ENCODE peak calls at places on chromosomes 6 and 20, in four cellular contexts. R is pancreas, W is foreskin fibroblast, Q is kidney. D is an unnamed sample.

GRCh38 chr6:9851541-9852380 is 563.1 kb downstream of the TFAP2A start:
- DNase-seq in W (no peak), R (no peak), Q (no peak), D (peak; percentile 4)

GRCh38 chr6:156948807-156949206 is 171.6 kb downstream of the ARID1B start:
- DNase-seq in W (peak; percentile 58), Q (no peak), R (no peak), D (peak; percentile 24)

GRCh38 chr6:7758456-7758855 is 32.6 kb downstream of the BMP6 start:
- DNase-seq in Q (no peak), W (peak; percentile 87), R (no peak), D (peak; percentile 29)

GRCh38 chr20:40958598-40958997 is 70.0 kb upstream of the TOP1 start:
- DNase-seq in R (no peak), Q (no peak), W (no peak), D (no peak)

GRCh38 chr6:18595774-18596528 is 208.8 kb downstream of the RNF144B start:
- DNase-seq in R (no peak), Q (no peak), W (peak; percentile 86), D (peak; percentile 39)

GRCh38 chr6:170032197-170032596 is 258.7 kb downstream of the DLL1 start:
- DNase-seq in Q (peak; percentile 63), R (peak; percentile 36), W (no peak), D (no peak)

GRCh38 chr6:33082702-33083101 is 6.9 kb downstream of the HLA-DPB1 start:
- DNase-seq in W (peak; percentile 72), Q (no peak), R (no peak), D (no peak)

GRCh38 chr20:46070215-46070910 is 19.4 kb downstream of the NCOA5 start:
- DNase-seq in R (no peak), W (peak; percentile 79), Q (no peak), D (no peak)

GRCh38 chr20:17568972-17569471 is 853 bp upstream of the DSTN start:
- DNase-seq in Q (peak; percentile 96), R (peak; percentile 84), W (peak; percentile 99), D (peak; percentile 90)

GRCh38 chr6:39790772-39791171 is 1.4 kb upstream of the DAAM2 start:
- DNase-seq in Q (no peak), W (peak; percentile 50), R (no peak), D (no peak)

GRCh38 chr6:52340603-52340880 is 21.4 kb upstream of the PAQR8 start:
- DNase-seq in R (no peak), W (no peak), Q (no peak), D (no peak)

GRCh38 chr20:37298190-37298939 is 8.9 kb downstream of the MANBAL start:
- DNase-seq in Q (no peak), R (no peak), W (peak; percentile 94), D (no peak)

GRCh38 chr20:60257671-60258070 is 299.4 kb downstream of the CDH26 start:
- DNase-seq in W (no peak), R (no peak), Q (no peak), D (no peak)

GRCh38 chr6:149779644-149779963 is 30.1 kb downstream of the PCMT1 start:
- DNase-seq in R (no peak), Q (no peak), W (no peak), D (no peak)

GRCh38 chr20:47263502-47264084 is 92.9 kb downstream of the ZMYND8 start:
- DNase-seq in R (no peak), Q (no peak), W (no peak), D (no peak)

GRCh38 chr20:61628480-61628879 is 376.4 kb downstream of the CDH4 start:
- DNase-seq in Q (no peak), R (no peak), W (no peak), D (no peak)

GRCh38 chr6:19433101-19433500 is 404.1 kb upstream of the ID4 start:
- DNase-seq in W (no peak), R (no peak), Q (no peak), D (no peak)

GRCh38 chr6:118993803-118994231 is 58.9 kb upstream of the MCM9 start:
- DNase-seq in R (no peak), W (no peak), Q (no peak), D (no peak)

GRCh38 chr6:168411793-168412192 is 29.2 kb upstream of the SMOC2 start:
- DNase-seq in R (no peak), Q (no peak), W (no peak), D (no peak)

GRCh38 chr20:46218656-46219055 is 89.6 kb downstream of the CDH22 start:
- DNase-seq in R (no peak), Q (no peak), W (no peak), D (no peak)

GRCh38 chr20:44704551-44704971 is 10.6 kb upstream of the CCN5 start:
- DNase-seq in W (peak; percentile 98), Q (no peak), R (no peak), D (peak; percentile 81)

GRCh38 chr6:109478222-109478805 is 4.7 kb downstream of the ZBTB24 start:
- DNase-seq in W (peak; percentile 80), Q (no peak), R (no peak), D (no peak)
- H3K4me3 ChIP-seq in W (peak overlapping the region; percentile 35), Q (no peak overlapping the region), R (peak overlapping the region; percentile 7), D (peak overlapping the region; percentile 35)

GRCh38 chr6:145704153-145704781 is 31.1 kb downstream of the EPM2A start:
- DNase-seq in W (peak; percentile 47), R (no peak), Q (no peak), D (no peak)
- TF ChIP-seq CTCF in W (peak; percentile 32), R (no peak), Q (peak; percentile 20), D (peak; percentile 16)

GRCh38 chr6:151239603-151240035 is at the start of gene AKAP12:
- DNase-seq in Q (peak; percentile 83), W (peak; percentile 74), R (no peak), D (no peak)

GRCh38 chr6:151240036-151240685 is 394 bp downstream of the AKAP12 start:
- DNase-seq in R (peak; percentile 68), Q (peak; percentile 95), W (peak; percentile 94), D (peak; percentile 32)

GRCh38 chr6:151240861-151241642 is 1.3 kb downstream of the AKAP12 start:
- DNase-seq in W (peak; percentile 78), R (peak; percentile 71), Q (peak; percentile 86), D (peak; percentile 4)

GRCh38 chr6:151241853-151242252 is 2.1 kb downstream of the AKAP12 start:
- DNase-seq in Q (no peak), W (peak; percentile 11), R (no peak), D (no peak)

DNA sequence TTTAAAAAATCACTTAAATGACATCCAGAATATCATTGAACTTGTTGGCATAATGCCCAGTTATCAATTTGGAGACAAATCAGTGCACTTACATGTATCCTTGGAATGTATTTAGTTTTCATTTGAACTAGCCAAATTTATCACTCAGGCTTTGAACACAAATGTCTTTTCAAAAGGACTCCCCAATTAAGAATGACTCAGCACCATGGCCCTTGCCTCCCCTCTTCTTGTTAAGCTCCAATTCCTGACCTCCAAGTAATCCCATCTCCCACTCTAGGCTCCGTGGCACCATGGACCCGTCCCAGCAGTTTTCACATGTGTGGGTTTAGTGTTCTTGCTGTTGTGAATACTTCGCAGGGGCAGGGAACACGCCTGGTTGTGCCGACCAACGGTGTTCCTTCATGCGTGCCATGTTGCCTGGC is 2.7 kb downstream of the AKAP12 start:
- DNase-seq in W (peak; percentile 28), R (no peak), Q (no peak), D (no peak)
- H3K4me3 ChIP-seq in W (peak overlapping the region; percentile 83), R (no peak overlapping the region), Q (peak overlapping the region; percentile 64), D (no peak overlapping the region)

GRCh38 chr20:23363257-23363649 is 1.3 kb downstream of the GZF1 start:
- DNase-seq in W (no peak), Q (no peak), R (no peak), D (no peak)

GRCh38 chr20:23367770-23368169 is 5.8 kb downstream of the GZF1 start:
- DNase-seq in W (peak; percentile 51), R (no peak), Q (no peak), D (no peak)

GRCh38 chr20:23368316-23369110 is 6.5 kb downstream of the GZF1 start:
- DNase-seq in R (no peak), W (peak; percentile 72), Q (no peak), D (no peak)

GRCh38 chr20:23366384-23366783 is 4.4 kb downstream of the GZF1 start:
- DNase-seq in Q (no peak), R (no peak), W (no peak), D (no peak)

DNA sequence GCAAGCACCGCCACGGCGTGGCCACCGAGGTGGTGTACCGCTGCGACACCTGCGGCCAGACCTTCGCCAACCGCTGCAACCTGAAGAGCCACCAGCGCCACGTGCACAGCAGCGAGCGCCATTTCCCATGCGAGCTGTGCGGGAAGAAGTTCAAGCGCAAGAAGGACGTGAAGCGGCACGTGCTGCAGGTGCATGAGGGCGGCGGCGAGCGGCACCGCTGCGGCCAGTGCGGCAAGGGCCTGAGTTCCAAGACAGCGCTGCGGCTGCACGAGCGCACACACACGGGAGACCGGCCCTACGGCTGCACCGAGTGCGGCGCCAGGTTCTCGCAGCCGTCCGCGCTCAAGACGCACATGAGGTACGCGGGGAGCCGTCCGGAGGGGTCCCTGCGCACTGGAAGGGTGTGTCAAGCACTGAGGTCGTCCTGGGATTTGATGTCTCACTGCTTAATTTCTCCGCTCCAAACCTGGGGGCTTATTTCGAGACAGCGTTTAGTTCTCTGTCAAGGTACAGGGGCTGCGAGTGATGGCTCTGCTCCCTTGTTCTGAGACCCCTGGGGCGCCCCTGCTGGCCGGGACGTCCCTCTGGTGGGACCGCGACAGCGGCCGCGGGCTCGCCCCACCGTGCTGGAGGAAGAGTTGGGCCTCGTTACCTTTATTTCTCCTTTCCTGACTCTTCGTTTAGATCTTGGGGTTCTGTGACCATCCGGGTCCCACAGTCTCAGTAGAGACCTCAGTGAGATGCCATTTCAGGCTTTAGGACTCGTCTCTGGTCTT is 3.6 kb downstream of the GZF1 start:
- DNase-seq in Q (peak; percentile 75), R (no peak), W (no peak), D (no peak)
- TF ChIP-seq CTCF in Q (no peak), R (no peak), W (no peak), D (no peak)

DNA sequence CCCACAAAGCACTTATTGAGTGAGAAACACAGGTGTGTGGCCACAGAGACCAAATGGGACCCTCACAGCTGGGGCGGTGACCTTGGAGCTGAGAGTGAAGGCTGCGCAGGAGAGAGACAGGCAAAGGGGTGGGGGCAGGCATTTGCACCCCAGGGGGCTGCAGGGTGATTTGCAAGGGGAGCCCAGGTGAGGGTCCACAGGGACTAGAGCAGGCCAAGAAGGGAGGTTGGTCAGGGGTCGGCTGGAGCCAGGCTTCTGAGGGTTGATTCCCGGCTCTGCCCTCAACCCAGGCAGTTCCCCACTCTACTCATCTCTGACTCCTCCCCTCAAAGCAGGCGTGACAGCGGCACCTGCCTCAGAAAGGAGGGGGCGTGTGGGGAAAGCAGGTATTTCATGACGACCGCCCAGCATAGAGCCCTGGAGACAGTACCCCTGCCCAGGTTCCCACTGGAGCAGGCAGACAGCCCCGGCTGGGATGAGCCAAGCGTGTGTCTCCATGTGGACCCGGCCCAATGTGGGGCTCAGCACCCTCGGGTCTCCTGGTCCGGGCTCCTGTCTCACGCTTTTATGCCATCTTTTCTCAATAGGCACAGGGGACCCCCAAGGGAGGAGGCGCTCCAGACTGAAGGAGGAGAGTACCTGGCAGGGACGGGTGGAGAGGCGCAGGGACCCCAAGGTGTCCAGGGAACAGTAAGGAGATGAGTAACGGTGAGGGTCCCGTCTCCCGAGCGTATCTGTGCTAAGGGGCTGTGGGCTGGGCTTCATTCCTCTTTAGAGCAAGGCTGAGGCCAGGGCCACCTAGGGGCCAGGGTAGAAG is 3.1 kb upstream of the MRGBP start:
- DNase-seq in W (no peak), R (no peak), Q (no peak), D (no peak)
- H3K4me3 ChIP-seq in W (no peak overlapping the region), R (no peak overlapping the region), Q (no peak overlapping the region), D (no peak overlapping the region)

GRCh38 chr6:13463327-13463717 is 24.1 kb downstream of the GFOD1 start:
- DNase-seq in R (no peak), Q (no peak), W (no peak), D (no peak)
- TF ChIP-seq CTCF in R (no peak), Q (no peak), W (no peak), D (no peak)

D was measured in HFF-Myc.